ENCODE peak calls at places on chromosomes 1 and 21, in seven cellular contexts. S, Y, D, B, R, Q and J are unnamed samples. For H3K27me3 and H3K4me1, the result is how much of the 10 kb centered on the place peaks cover.

GRCh38 chr1:235697517-235697916 is 47.9 kb upstream of the GNG4 start:
- DNase-seq in S (no peak), Y (no peak), D (no peak), B (no peak), R (no peak), Q (no peak), J (no peak)

GRCh38 chr1:153976819-153977249 is 640 bp downstream of the JTB start:
- DNase-seq in S (no peak), Y (no peak), D (no peak), B (no peak), R (peak), Q (peak), J (no peak)

GRCh38 chr1:3809680-3810079 is 13.4 kb upstream of the LRRC47 start:
- DNase-seq in S (no peak), Y (no peak), D (no peak), B (no peak), R (no peak), Q (no peak), J (no peak)

GRCh38 chr1:33826711-33827110 is 37.2 kb upstream of the HMGB4 start:
- DNase-seq in S (no peak), Y (no peak), D (no peak), B (no peak), R (no peak), Q (no peak), J (no peak)

GRCh38 chr1:156924478-156925153 is 4.2 kb downstream of the LRRC71 start:
- DNase-seq in S (peak), Y (no peak), D (no peak), B (no peak), R (no peak), Q (no peak), J (no peak)

GRCh38 chr1:200373811-200374231 is 36.0 kb downstream of the ZNF281 start:
- DNase-seq in S (no peak), Y (no peak), D (no peak), B (no peak), R (no peak), Q (no peak), J (no peak)

GRCh38 chr1:218377143-218377660 is 32.1 kb downstream of the TGFB2 start:
- DNase-seq in S (no peak), Y (no peak), D (no peak), B (no peak), R (no peak), Q (no peak), J (no peak)

GRCh38 chr1:44848456-44849181 is 5.6 kb upstream of the PTCH2 start:
- DNase-seq in S (no peak), Y (no peak), D (no peak), B (no peak), R (no peak), Q (no peak), J (no peak)

GRCh38 chr1:160708821-160709220 is 2.8 kb downstream of the CD48 start:
- DNase-seq in S (no peak), Y (no peak), D (no peak), B (no peak), R (no peak), Q (no peak), J (no peak)

GRCh38 chr1:164518692-164519332 is 40.2 kb upstream of the PBX1 start:
- DNase-seq in S (no peak), Y (no peak), D (no peak), B (no peak), R (no peak), Q (no peak), J (no peak)

GRCh38 chr21:34871026-34871908 is 177.8 kb downstream of the RUNX1 start:
- DNase-seq in S (no peak), Y (no peak), D (no peak), B (no peak), R (no peak), Q (no peak), J (no peak)

GRCh38 chr1:33825506-33825905 is 38.4 kb upstream of the HMGB4 start:
- DNase-seq in S (no peak), Y (no peak), D (no peak), B (no peak), R (no peak), Q (no peak), J (no peak)

GRCh38 chr1:51421961-51422360 is 91.6 kb upstream of the TTC39A start:
- DNase-seq in S (no peak), Y (no peak), D (no peak), B (peak), R (no peak), Q (peak), J (no peak)

DNA sequence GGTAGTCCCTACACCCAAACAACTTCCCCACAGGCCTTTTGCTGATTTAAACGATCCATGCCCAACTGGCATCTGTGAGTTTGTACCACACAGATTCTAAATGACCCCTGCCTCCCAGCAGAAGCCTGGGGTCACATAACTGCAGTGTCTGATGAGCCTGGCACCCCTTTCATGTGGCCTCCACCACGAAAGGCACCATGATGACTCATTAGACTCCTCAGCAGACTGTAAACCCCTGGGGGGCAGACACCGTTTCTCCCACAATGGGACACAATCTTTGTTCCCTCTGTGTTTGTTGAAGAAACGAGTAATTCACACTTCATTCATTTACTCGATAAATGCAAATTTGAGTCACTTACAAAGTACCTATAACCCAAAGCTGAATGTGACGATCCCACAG is 81.6 kb downstream of the CCDC185 start:
- DNase-seq in S (no peak), Y (no peak), D (no peak), B (no peak), R (no peak), Q (no peak), J (no peak)
- H3K27me3 ChIP-seq in S (under half), Y (under half), D (under half), B (under half), R (under half), Q (under half), J (under half)

GRCh38 chr1:94156226-94156625 is 35.3 kb upstream of the ABCA4 start:
- DNase-seq in S (no peak), Y (no peak), D (no peak), B (no peak), R (no peak), Q (no peak), J (no peak)

GRCh38 chr1:94165843-94166242 is 44.9 kb upstream of the ABCA4 start:
- DNase-seq in S (no peak), Y (no peak), D (no peak), B (no peak), R (no peak), Q (no peak), J (no peak)

GRCh38 chr1:94154989-94155388 is 34.0 kb upstream of the ABCA4 start:
- DNase-seq in S (no peak), Y (no peak), D (no peak), B (no peak), R (no peak), Q (no peak), J (no peak)

DNA sequence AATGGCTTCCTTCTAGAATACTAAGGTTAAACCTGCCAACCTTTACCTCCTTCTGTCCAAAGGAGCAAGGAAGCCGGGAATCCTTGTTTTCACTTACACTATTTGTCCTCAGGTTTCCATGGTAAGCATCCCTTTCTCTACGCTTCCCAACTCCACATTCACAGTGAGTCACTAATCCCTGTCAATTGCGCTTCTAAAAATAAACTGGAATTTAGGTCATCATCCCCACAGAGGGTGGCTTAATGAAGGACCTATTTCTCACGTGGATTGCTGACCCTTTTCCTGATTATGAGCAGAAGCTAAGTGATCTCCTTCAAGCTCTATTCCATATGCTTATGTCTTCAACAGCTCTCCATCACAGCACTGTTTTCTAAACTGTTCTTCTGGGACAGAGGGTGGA is 39.9 kb upstream of the ABCA4 start:
- DNase-seq in S (no peak), Y (no peak), D (no peak), B (no peak), R (no peak), Q (no peak), J (no peak)
- H3K27ac ChIP-seq in S (no peak), Y (no peak), D (no peak), B (no peak), R (no peak), Q (no peak), J (no peak)

GRCh38 chr1:88150330-88150729 is 533.7 kb upstream of the PKN2 start:
- DNase-seq in S (no peak), Y (no peak), D (no peak), B (no peak), R (no peak), Q (no peak), J (no peak)
- H3K4me1 ChIP-seq in S (under half), Y (under half), D (under half), B (under half), R (under half), Q (under half), J (under half)

DNA sequence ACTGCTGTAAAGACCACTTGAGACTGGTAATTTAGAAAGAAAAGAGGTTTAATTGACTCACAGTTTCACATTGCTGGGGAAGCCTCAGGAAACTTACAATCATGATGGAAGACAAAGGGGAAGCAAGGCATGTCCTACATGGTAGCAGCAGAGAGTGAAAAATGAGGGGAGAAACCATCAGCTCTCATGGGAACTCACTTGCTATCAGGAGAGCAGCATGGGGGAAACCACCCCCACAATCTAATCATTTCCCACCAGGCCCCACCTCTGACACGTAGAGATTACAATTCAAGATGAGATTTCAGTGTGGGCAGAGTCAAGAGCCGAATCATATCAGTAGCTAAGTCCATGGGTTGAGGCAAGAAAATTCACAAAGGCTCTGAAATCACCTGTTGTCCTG is 23.8 kb upstream of the LYPD8 start:
- DNase-seq in S (no peak), Y (no peak), D (no peak), B (no peak), R (no peak), Q (no peak), J (no peak)
- H3K27me3 ChIP-seq in S (under half), Y (under half), D (under half), B (under half), R (under half), Q (under half), J (under half)

GRCh38 chr1:192633533-192634258 is 2.3 kb upstream of the RGS13 start:
- DNase-seq in S (no peak), Y (no peak), D (no peak), B (no peak), R (no peak), Q (no peak), J (no peak)
- H3K27ac ChIP-seq in S (no peak), Y (no peak), D (no peak), B (no peak), R (no peak), Q (peak), J (no peak)

GRCh38 chr1:8866792-8867415 is 11.6 kb downstream of the ENO1 start:
- DNase-seq in S (no peak), Y (no peak), D (no peak), B (no peak), R (peak), Q (no peak), J (no peak)
- H3K4me1 ChIP-seq in S (under half), Y (under half), D (under half), B (under half), R (under half), Q (under half), J (under half)

GRCh38 chr1:47998396-47998990 is 1.3 kb upstream of the TRABD2B start:
- DNase-seq in S (peak), Y (peak), D (no peak), B (no peak), R (no peak), Q (no peak), J (no peak)

GRCh38 chr1:47999097-47999496 is 1.9 kb upstream of the TRABD2B start:
- DNase-seq in S (peak), Y (peak), D (no peak), B (no peak), R (no peak), Q (no peak), J (no peak)

GRCh38 chr1:47996060-47996405 is 1.2 kb downstream of the TRABD2B start:
- DNase-seq in S (peak), Y (peak), D (no peak), B (no peak), R (no peak), Q (no peak), J (no peak)

GRCh38 chr1:47996406-47997226 is 569 bp downstream of the TRABD2B start:
- DNase-seq in S (peak), Y (peak), D (no peak), B (no peak), R (no peak), Q (peak), J (peak)

GRCh38 chr1:47997289-47998200 is at the start of gene TRABD2B:
- DNase-seq in S (peak), Y (peak), D (peak), B (peak), R (peak), Q (peak), J (peak)
- H3K27me3 ChIP-seq in S (under half), Y (under half), D (under half), B (under half), R (under half), Q (under half), J (under half)